ENCODE peak calls at places on chromosomes 2 and 18, in four cellular contexts. I, T, P and V are unnamed samples. For H3K36me3 and H3K4me1, the result is how much of the 10 kb centered on the place peaks cover.

GRCh38 chr2:109349555-109350430 is 220.8 kb downstream of the SH3RF3 start:
- DNase-seq in I (no peak), T (no peak), P (no peak), V (no peak)

GRCh38 chr2:43776317-43776716 is 2.5 kb downstream of the DYNC2LI1 start:
- DNase-seq in I (no peak), T (no peak), P (no peak), V (no peak)

GRCh38 chr18:45522371-45522770 is 92.9 kb upstream of the SLC14A2 start:
- DNase-seq in I (no peak), T (no peak), P (no peak), V (no peak)

GRCh38 chr2:43142921-43143438 is 83.4 kb downstream of the ZFP36L2 start:
- DNase-seq in I (peak), T (no peak), P (no peak), V (no peak)

GRCh38 chr2:151967829-151968722 is 130.8 kb downstream of the CACNB4 start:
- DNase-seq in I (no peak), T (no peak), P (no peak), V (no peak)

GRCh38 chr18:12491611-12492435 is 84.1 kb downstream of the PRELID3A start:
- DNase-seq in I (no peak), T (no peak), P (no peak), V (no peak)

GRCh38 chr2:60641866-60642788 is 88.7 kb upstream of the BCL11A start:
- DNase-seq in I (no peak), T (peak), P (no peak), V (peak)

GRCh38 chr18:48785091-48785614 is 165.6 kb downstream of the SMAD7 start:
- DNase-seq in I (no peak), T (no peak), P (peak), V (no peak)

GRCh38 chr2:85409719-85410583 is at the start of gene CAPG:
- DNase-seq in I (no peak), T (no peak), P (peak), V (no peak)

GRCh38 chr18:48607049-48607984 is 68.5 kb downstream of the CTIF start:
- DNase-seq in I (no peak), T (no peak), P (peak), V (no peak)

GRCh38 chr2:26460613-26461031 is 17.3 kb downstream of the OTOF start:
- DNase-seq in I (no peak), T (no peak), P (no peak), V (no peak)

GRCh38 chr2:15300645-15301573 is 260.2 kb downstream of the NBAS start:
- DNase-seq in I (no peak), T (no peak), P (no peak), V (no peak)

GRCh38 chr2:55115795-55116597 is 65.7 kb upstream of the RTN4 start:
- DNase-seq in I (no peak), T (no peak), P (no peak), V (peak)

GRCh38 chr2:182066439-182067061 is 80.9 kb downstream of the PPP1R1C start:
- DNase-seq in I (no peak), T (peak), P (no peak), V (peak)

GRCh38 chr2:47250576-47251403 is 95.7 kb upstream of the STPG4 start:
- DNase-seq in I (no peak), T (no peak), P (no peak), V (no peak)

GRCh38 chr2:36633470-36634092 is 35.6 kb upstream of the FEZ2 start:
- DNase-seq in I (no peak), T (no peak), P (no peak), V (no peak)

GRCh38 chr2:72828840-72829507 is 3.1 kb upstream of the EXOC6B start:
- DNase-seq in I (no peak), T (no peak), P (no peak), V (no peak)

GRCh38 chr2:57987835-57988573 is 58.6 kb upstream of the VRK2 start:
- DNase-seq in I (no peak), T (no peak), P (no peak), V (no peak)

GRCh38 chr2:136238552-136239346 is 120.8 kb upstream of the CXCR4 start:
- DNase-seq in I (peak), T (no peak), P (no peak), V (peak)

GRCh38 chr18:11136241-11136640 is 13.1 kb downstream of the PIEZO2 start:
- DNase-seq in I (no peak), T (no peak), P (no peak), V (no peak)

GRCh38 chr2:102520009-102520408 is 47.0 kb downstream of the SLC9A4 start:
- DNase-seq in I (no peak), T (peak), P (no peak), V (peak)

GRCh38 chr2:229342376-229342775 is 71.3 kb upstream of the PID1 start:
- DNase-seq in I (no peak), T (peak), P (peak), V (peak)

GRCh38 chr2:98692090-98692991 is 38.6 kb downstream of the MGAT4A start:
- DNase-seq in I (no peak), T (no peak), P (no peak), V (no peak)

GRCh38 chr18:297936-298335 is 30.1 kb upstream of the THOC1 start:
- DNase-seq in I (no peak), T (no peak), P (no peak), V (no peak)

GRCh38 chr18:66495844-66496243 is 108.0 kb downstream of the CDH19 start:
- DNase-seq in I (no peak), T (peak), P (peak), V (peak)

GRCh38 chr2:224659726-224660125 is 56.4 kb downstream of the CCDC195 start:
- DNase-seq in I (no peak), T (no peak), P (no peak), V (no peak)

GRCh38 chr2:40479995-40480525 is 28.2 kb upstream of the SLC8A1 start:
- DNase-seq in I (no peak), T (no peak), P (no peak), V (no peak)
- H3K36me3 ChIP-seq in I (under half), T (under half), P (under half), V (under half)

GRCh38 chr18:76232010-76232409 is 263.0 kb downstream of the ZNF516 start:
- DNase-seq in I (no peak), T (no peak), P (no peak), V (no peak)
- H3K27ac ChIP-seq in I (no peak), T (no peak), P (no peak), V (no peak)

DNA sequence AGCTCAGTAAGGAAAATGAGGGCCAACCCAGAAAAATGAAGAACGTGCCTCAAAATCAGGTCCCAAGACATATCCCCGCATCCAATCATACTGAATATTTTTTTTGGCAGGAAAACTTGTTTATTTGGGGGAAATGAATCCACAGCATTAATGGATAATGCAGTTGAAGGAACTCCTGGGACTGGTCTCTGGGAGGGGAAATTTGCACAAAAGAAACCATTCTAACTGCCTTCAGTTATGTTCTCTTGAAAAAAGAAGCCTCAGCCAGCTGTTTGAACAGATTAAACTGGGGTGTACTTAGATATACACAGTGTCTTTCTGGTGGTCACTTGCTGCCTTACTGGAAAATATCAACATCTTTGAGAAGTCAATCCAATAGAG is 61.3 kb downstream of the SPRED2 start:
- DNase-seq in I (no peak), T (no peak), P (no peak), V (no peak)
- H3K4me1 ChIP-seq in I (under half), T (under half), P (half or more), V (under half)

GRCh38 chr2:50133766-50134165 is 898.2 kb downstream of the NRXN1 start:
- DNase-seq in I (no peak), T (no peak), P (no peak), V (no peak)
- H3K36me3 ChIP-seq in I (under half), T (under half), P (under half), V (under half)